ENCODE peak calls at places on chromosomes 3 and 15, in six cellular contexts. U, I, C, Q, G and S are unnamed samples. For H3K4me1, the result is how much of the 10 kb centered on the place peaks cover.

GRCh38 chr15:74200394-74200793 is 2.2 kb downstream of the STRA6 start:
- DNase-seq in U (peak), I (no peak), C (peak), Q (peak), G (peak), S (no peak)

GRCh38 chr3:111517801-111518200 is 24.2 kb upstream of the CD96 start:
- DNase-seq in U (peak), I (no peak), C (no peak), Q (no peak), G (peak), S (no peak)

GRCh38 chr3:82080261-82080660 is 318.8 kb upstream of the GBE1 start:
- DNase-seq in U (peak), I (no peak), C (peak), Q (no peak), G (peak), S (peak)

GRCh38 chr3:52120576-52121458 is 33.4 kb downstream of the POC1A start:
- DNase-seq in U (peak), I (no peak), C (peak), Q (no peak), G (no peak), S (no peak)

GRCh38 chr3:8554725-8555621 is 53.4 kb downstream of the LMCD1 start:
- DNase-seq in U (no peak), I (peak), C (peak), Q (peak), G (peak), S (no peak)

GRCh38 chr3:168024537-168024941 is 71.2 kb downstream of the GOLIM4 start:
- DNase-seq in U (peak), I (no peak), C (peak), Q (peak), G (peak), S (no peak)

GRCh38 chr3:193756536-193756935 is 163.5 kb downstream of the OPA1 start:
- DNase-seq in U (no peak), I (no peak), C (no peak), Q (no peak), G (no peak), S (no peak)

GRCh38 chr3:17077614-17078013 is 192.9 kb downstream of the PLCL2 start:
- DNase-seq in U (no peak), I (no peak), C (peak), Q (no peak), G (no peak), S (no peak)

GRCh38 chr15:69869881-69870465 is 227.7 kb downstream of the TLE3 start:
- DNase-seq in U (no peak), I (no peak), C (no peak), Q (no peak), G (no peak), S (no peak)

GRCh38 chr15:93965491-93965890 is 265.9 kb upstream of the MCTP2 start:
- DNase-seq in U (no peak), I (no peak), C (no peak), Q (no peak), G (no peak), S (no peak)

GRCh38 chr3:176568189-176568588 is 629.1 kb downstream of the TBL1XR1 start:
- DNase-seq in U (no peak), I (no peak), C (no peak), Q (no peak), G (no peak), S (no peak)

GRCh38 chr3:32681811-32682210 is 3.2 kb upstream of the CNOT10 start:
- DNase-seq in U (peak), I (no peak), C (no peak), Q (no peak), G (peak), S (no peak)

GRCh38 chr3:19256313-19256712 is 108.0 kb downstream of the KCNH8 start:
- DNase-seq in U (no peak), I (peak), C (no peak), Q (no peak), G (no peak), S (no peak)

GRCh38 chr15:49471733-49472132 is 48.7 kb downstream of the FGF7 start:
- DNase-seq in U (no peak), I (no peak), C (no peak), Q (no peak), G (no peak), S (no peak)

GRCh38 chr3:119195151-119195476 is 21.7 kb downstream of the UPK1B start:
- DNase-seq in U (no peak), I (no peak), C (peak), Q (no peak), G (no peak), S (no peak)

GRCh38 chr15:99729920-99730319 is 3.3 kb downstream of the LYSMD4 start:
- DNase-seq in U (peak), I (peak), C (peak), Q (peak), G (peak), S (peak)

GRCh38 chr3:8827641-8828040 is 58.2 kb upstream of the OXTR start:
- DNase-seq in U (no peak), I (no peak), C (no peak), Q (no peak), G (no peak), S (no peak)

GRCh38 chr3:134829716-134830115 is 34.7 kb downstream of the EPHB1 start:
- DNase-seq in U (no peak), I (no peak), C (no peak), Q (no peak), G (no peak), S (no peak)

GRCh38 chr3:145243875-145244274 is 917.1 kb downstream of the PLOD2 start:
- DNase-seq in U (peak), I (no peak), C (peak), Q (peak), G (peak), S (no peak)

GRCh38 chr15:32824777-32825176 is 107.0 kb downstream of the GREM1 start:
- DNase-seq in U (peak), I (no peak), C (peak), Q (peak), G (peak), S (no peak)

GRCh38 chr3:42375121-42375520 is 35.3 kb downstream of the LYZL4 start:
- DNase-seq in U (no peak), I (no peak), C (no peak), Q (no peak), G (no peak), S (no peak)

GRCh38 chr3:56724580-56725142 is 41.6 kb upstream of the TASOR start:
- DNase-seq in U (no peak), I (no peak), C (no peak), Q (peak), G (peak), S (no peak)

GRCh38 chr15:73845507-73845906 is 27.9 kb upstream of the TBC1D21 start:
- DNase-seq in U (no peak), I (no peak), C (no peak), Q (no peak), G (no peak), S (no peak)

GRCh38 chr15:34014556-34014955 is 24.4 kb downstream of the AVEN start:
- DNase-seq in U (no peak), I (no peak), C (no peak), Q (peak), G (peak), S (no peak)

GRCh38 chr3:187368251-187368733 is at the start of gene RTP4:
- DNase-seq in U (peak), I (no peak), C (peak), Q (peak), G (peak), S (peak)

GRCh38 chr15:74375303-74375693 is 7.9 kb upstream of the CYP11A1 start:
- DNase-seq in U (peak), I (peak), C (peak), Q (no peak), G (peak), S (peak)

GRCh38 chr15:67883228-67883773 is 43.5 kb upstream of the RNU6-1 start:
- DNase-seq in U (no peak), I (peak), C (no peak), Q (no peak), G (no peak), S (peak)

GRCh38 chr15:61226313-61227250 is 2.5 kb downstream of the RORA start:
- DNase-seq in U (no peak), I (no peak), C (peak), Q (no peak), G (no peak), S (no peak)
- TF ChIP-seq EZH2 in U (no peak), I (no peak), C (no peak), Q (no peak), G (no peak), S (no peak)

GRCh38 chr3:125110016-125110875 is 54.4 kb upstream of the HEG1 start:
- DNase-seq in U (peak), I (no peak), C (peak), Q (peak), G (peak), S (no peak)

GRCh38 chr3:125109541-125109925 is 53.7 kb upstream of the HEG1 start:
- DNase-seq in U (no peak), I (no peak), C (no peak), Q (no peak), G (no peak), S (no peak)

GRCh38 chr3:125107861-125108567 is 52.2 kb upstream of the HEG1 start:
- DNase-seq in U (peak), I (no peak), C (peak), Q (peak), G (peak), S (no peak)

GRCh38 chr3:125107384-125107783 is 51.6 kb upstream of the HEG1 start:
- DNase-seq in U (no peak), I (no peak), C (no peak), Q (no peak), G (no peak), S (no peak)

GRCh38 chr3:125108833-125109540 is 53.2 kb upstream of the HEG1 start:
- DNase-seq in U (no peak), I (no peak), C (no peak), Q (no peak), G (peak), S (no peak)
- H3K4me1 ChIP-seq in U (under half), I (under half), C (half or more), Q (under half), G (under half), S (under half)

DNA sequence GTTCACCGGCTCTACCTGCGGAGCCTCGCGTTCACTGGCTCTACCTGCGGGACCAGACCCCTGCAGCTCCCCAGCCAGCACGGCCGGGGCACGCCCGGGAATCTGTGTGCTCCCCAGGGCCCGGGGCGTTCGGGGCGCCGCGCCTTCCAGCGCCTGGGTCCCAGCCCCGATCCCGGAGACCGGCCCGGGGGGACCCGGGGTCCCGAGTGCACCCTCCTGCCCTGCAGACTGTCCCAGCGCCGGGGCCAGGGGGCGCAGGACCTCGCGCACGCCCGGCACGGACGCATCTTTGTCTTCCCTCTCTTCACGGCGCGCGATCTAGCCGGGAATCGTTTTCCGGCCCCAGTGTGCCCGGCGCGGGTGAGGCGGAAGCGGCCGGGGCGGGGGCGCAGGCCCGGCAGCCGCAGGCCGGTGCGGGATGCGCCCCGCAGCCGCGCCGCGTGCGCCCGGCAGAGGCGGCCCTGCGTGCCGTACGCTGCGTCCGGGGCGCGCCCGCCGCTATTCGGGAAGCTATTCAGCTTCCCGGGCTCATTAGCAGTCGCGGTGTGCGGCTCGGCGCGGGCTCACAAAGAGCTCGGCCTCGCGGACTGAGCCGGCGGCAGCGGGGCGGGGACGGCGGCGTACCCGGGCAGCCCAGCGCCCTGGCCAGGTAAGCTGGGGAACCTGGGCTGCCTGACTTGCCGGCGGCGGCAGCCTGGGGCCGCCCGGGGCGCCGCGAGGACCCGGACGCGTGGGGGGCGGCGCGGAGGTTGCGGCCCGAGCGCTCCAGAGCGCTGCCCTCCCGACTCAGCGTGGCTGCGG is at the start of gene APBA2:
- DNase-seq in U (peak), I (peak), C (peak), Q (peak), G (peak), S (no peak)
- TF ChIP-seq EZH2 in U (no peak), I (peak), C (peak), Q (no peak), G (no peak), S (no peak)

GRCh38 chr15:56731571-56731970 is 1.7 kb downstream of the ZNF280D start:
- DNase-seq in U (no peak), I (no peak), C (no peak), Q (no peak), G (no peak), S (no peak)

GRCh38 chr15:56734013-56734625 is 810 bp upstream of the ZNF280D start:
- DNase-seq in U (peak), I (no peak), C (no peak), Q (no peak), G (no peak), S (no peak)

GRCh38 chr15:56733131-56734012 is at the start of gene ZNF280D:
- DNase-seq in U (peak), I (no peak), C (peak), Q (peak), G (peak), S (peak)

GRCh38 chr15:56732881-56733130 is 503 bp downstream of the ZNF280D start:
- DNase-seq in U (no peak), I (no peak), C (no peak), Q (peak), G (no peak), S (no peak)

DNA sequence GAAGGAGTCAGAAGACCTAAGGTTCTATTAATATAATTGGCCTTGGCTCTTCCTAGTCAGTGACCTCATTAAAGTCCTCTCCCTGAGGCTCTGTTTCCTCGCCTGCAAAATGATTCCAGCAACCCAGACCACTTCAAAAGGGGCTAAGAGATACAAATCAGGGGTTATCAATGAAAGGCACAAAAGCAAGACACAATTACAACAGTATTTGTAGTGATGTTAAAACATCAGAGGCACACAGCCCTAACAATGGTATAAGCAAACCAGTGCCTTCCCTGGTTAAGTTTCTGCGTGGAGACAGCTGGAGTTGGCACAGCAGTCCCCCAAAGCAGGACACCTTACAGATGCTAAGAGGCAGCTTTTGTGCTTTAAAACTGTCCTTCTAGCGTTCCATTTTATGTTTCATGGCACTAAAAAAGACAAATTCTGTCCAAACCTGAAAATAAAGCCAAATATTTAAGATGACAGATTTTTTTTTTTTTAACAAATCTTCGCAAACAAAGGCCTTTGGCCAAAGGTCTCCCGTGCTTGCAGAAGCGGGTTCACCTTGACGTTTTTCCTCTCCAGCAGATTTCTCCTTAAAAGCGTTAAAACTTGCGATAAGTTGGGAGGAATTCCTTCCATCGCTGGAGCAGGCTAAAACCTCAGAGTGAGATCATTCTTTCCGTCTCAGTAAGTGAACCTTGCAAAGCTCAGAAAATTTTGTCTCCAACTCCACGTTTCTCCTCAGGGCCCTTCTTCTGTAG is 1.0 kb downstream of the ZNF280D start:
- DNase-seq in U (peak), I (no peak), C (peak), Q (peak), G (peak), S (peak)
- H3K4me1 ChIP-seq in U (under half), I (under half), C (under half), Q (under half), G (under half), S (under half)

GRCh38 chr3:159765025-159765859 is 223.4 kb upstream of the IL12A start:
- DNase-seq in U (peak), I (peak), C (peak), Q (peak), G (peak), S (no peak)

GRCh38 chr3:159762981-159763465 is 225.6 kb upstream of the IL12A start:
- DNase-seq in U (peak), I (peak), C (peak), Q (peak), G (peak), S (no peak)

GRCh38 chr3:159763466-159764210 is 225.0 kb upstream of the IL12A start:
- DNase-seq in U (peak), I (peak), C (peak), Q (peak), G (peak), S (no peak)

GRCh38 chr3:159765860-159766294 is 222.8 kb upstream of the IL12A start:
- DNase-seq in U (no peak), I (no peak), C (peak), Q (no peak), G (no peak), S (no peak)

DNA sequence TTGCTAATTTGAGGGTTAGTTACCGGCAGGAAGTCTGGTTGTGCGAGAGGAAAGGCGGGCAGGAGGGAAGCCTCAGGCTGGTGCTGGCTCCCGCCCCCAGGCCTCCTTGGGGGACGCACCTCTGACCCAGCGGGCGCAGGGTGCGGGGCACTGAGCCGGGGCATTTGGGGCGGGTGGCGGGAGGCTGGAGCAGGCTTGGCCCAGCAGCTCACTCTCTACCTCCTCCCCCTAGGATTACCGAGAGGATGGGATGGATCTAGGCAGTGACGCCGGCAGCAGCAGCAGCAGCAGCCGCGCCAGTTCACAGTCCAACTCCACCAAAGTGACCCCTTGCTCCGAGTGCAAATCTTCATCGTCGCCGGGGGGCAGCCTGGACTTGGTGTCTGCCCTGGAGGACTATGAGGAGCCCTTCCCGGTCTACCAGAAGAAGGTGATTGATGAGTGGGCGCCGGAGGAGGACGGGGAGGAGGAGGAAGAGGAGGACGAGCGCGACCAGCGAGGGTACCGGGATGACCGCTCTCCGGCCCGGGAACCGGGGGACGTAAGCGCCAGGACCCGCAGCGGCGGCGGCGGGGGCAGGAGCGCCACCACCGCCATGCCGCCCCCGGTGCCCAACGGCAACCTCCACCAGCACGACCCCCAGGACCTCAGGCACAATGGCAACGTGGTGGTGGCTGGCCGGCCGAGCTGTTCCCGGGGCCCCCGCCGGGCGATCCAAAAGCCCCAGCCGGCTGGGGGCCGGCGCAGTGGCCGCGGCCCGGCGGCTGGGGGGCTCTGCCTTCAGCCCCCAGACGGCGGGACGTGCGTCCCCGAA is 224.2 kb upstream of the IL12A start:
- DNase-seq in U (peak), I (peak), C (peak), Q (peak), G (peak), S (no peak)
- TF ChIP-seq EZH2 in U (no peak), I (no peak), C (no peak), Q (no peak), G (no peak), S (no peak)

DNA sequence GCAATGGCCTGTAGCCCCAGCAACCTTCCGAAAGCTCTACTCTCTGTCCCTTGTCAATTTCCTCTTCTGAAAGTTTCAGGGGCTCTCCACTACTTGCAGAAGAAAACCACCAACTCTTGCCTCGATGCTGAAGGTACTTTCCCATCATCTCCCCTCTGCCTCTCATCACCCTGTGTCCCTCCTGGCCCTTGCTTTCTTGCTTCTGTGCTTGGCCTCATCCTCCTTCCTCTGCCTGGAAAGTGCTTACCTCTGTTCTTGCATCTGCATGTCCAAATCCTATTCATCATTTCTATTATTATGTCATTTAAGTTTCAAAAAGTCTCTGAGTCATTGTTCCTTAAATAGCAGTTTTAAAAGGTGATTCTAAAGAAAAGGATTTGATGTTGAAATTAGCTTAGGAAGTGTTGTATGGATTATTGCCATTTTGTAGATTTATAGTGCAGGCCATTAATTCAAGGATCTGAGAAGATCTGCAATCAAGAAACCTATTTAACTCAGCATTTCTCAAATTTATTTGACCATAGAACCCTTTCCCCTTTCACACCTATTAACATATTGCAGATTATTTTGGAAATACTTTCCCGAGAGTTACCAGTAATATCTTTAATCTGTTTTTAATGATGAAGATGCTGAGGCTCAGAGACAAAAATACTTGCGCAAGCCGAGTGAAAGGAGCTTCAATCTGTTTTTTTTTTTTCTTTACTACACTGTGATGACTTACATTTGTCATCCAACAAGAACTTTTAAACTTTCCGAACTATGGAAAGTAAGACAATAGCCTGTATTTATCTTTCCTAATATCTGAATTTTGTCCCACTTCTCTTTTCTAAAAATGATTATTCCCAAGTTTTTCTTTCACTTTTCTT is 22.3 kb upstream of the CFAP161 start:
- DNase-seq in U (peak), I (no peak), C (peak), Q (no peak), G (no peak), S (no peak)
- H3K4me1 ChIP-seq in U (under half), I (under half), C (under half), Q (under half), G (under half), S (under half)